ENCODE peak calls at places on chromosomes 12 and 14, in eight cellular contexts. O, Y, N, Z, E, M, V and Q are unnamed samples.

GRCh38 chr14:68576496-68577244 is 216.2 kb downstream of the ZFP36L1 start:
- ATAC-seq in V (no peak), Y (no peak), O (peak; percentile 86), M (no peak), N (peak; percentile 85), E (no peak), Z (no peak), Q (no peak)

GRCh38 chr14:57833304-57833703 is 32.6 kb downstream of the SLC35F4 start:
- ATAC-seq in N (peak; percentile 97), Y (no peak), O (peak; percentile 99), M (no peak), V (peak; percentile 11), E (no peak), Z (peak; percentile 61), Q (peak; percentile 72)

GRCh38 chr12:117105902-117106301 is 6.7 kb upstream of the TESC start:
- ATAC-seq in V (peak; percentile 71), Y (peak; percentile 94), E (no peak), O (no peak), Z (no peak), N (peak; percentile 85), M (peak; percentile 62), Q (no peak)

GRCh38 chr14:46788994-46789393 is 137.4 kb upstream of the RPL10L start:
- ATAC-seq in N (no peak), E (no peak), Z (no peak), Y (no peak), M (no peak), O (no peak), V (no peak), Q (no peak)

GRCh38 chr14:54776361-54777001 is 126.1 kb downstream of the GCH1 start:
- ATAC-seq in V (no peak), Y (peak; percentile 62), E (no peak), O (no peak), M (no peak), Z (no peak), N (no peak), Q (no peak)

GRCh38 chr12:69173358-69173757 is 66.0 kb upstream of the CPSF6 start:
- ATAC-seq in M (peak; percentile 64), Y (no peak), E (no peak), N (no peak), Z (no peak), O (no peak), V (no peak), Q (no peak)

GRCh38 chr14:29734732-29735131 is 192.9 kb downstream of the PRKD1 start:
- ATAC-seq in V (no peak), M (no peak), E (no peak), N (no peak), O (no peak), Y (no peak), Z (peak; percentile 76), Q (no peak)

GRCh38 chr12:71947645-71948105 is 9.0 kb downstream of the TPH2 start:
- ATAC-seq in N (no peak), O (no peak), Z (peak; percentile 88), Y (no peak), M (no peak), E (peak; percentile 99), V (peak; percentile 81), Q (peak; percentile 36)

GRCh38 chr14:69441948-69442347 is 42.6 kb upstream of the PLEKHD1 start:
- ATAC-seq in Z (no peak), M (no peak), N (no peak), E (no peak), V (no peak), Y (peak; percentile 95), O (no peak), Q (no peak)

GRCh38 chr12:54439521-54440255 is 20.6 kb upstream of the ITGA5 start:
- ATAC-seq in E (peak; percentile 82), N (peak; percentile 92), Z (peak; percentile 90), V (peak; percentile 91), M (peak; percentile 94), O (peak; percentile 89), Y (peak; percentile 72), Q (peak; percentile 87)

GRCh38 chr12:93011100-93011499 is 82.0 kb upstream of the EEA1 start:
- ATAC-seq in Y (no peak), M (no peak), E (no peak), Z (no peak), O (no peak), N (peak; percentile 82), V (no peak), Q (no peak)

GRCh38 chr14:53528114-53528513 is 375.0 kb upstream of the DDHD1 start:
- ATAC-seq in V (peak; percentile 58), Y (no peak), Z (no peak), E (no peak), O (no peak), N (no peak), M (no peak), Q (peak; percentile 61)

GRCh38 chr12:49976547-49976946 is 3.8 kb downstream of the AQP6 start:
- ATAC-seq in Z (no peak), V (no peak), M (no peak), Y (no peak), O (no peak), E (no peak), N (no peak), Q (no peak)

GRCh38 chr14:24665440-24665991 is 31.5 kb upstream of the GZMB start:
- ATAC-seq in O (no peak), Z (no peak), Y (peak; percentile 96), N (peak; percentile 34), M (no peak), V (no peak), E (peak; percentile 18), Q (no peak)

GRCh38 chr12:49923035-49923644 is 19.4 kb upstream of the FAIM2 start:
- ATAC-seq in V (no peak), Y (no peak), E (no peak), N (no peak), O (no peak), Z (peak; percentile 45), M (no peak), Q (peak; percentile 38)

GRCh38 chr14:77610553-77610952 is 5.9 kb downstream of the SPTLC2 start:
- ATAC-seq in N (no peak), Y (no peak), Z (no peak), E (no peak), M (no peak), O (no peak), V (no peak), Q (no peak)

GRCh38 chr12:56630180-56630632 is at the start of gene BAZ2A:
- ATAC-seq in M (peak; percentile 82), E (peak; percentile 78), V (peak; percentile 94), N (peak; percentile 60), Z (peak; percentile 53), Y (peak; percentile 79), O (peak; percentile 82), Q (peak; percentile 81)
- TF ChIP-seq POLR2AphosphoS5 in M (no peak), E (no peak), V (peak; percentile 44), N (peak; percentile 65), Z (peak; percentile 64), Y (no peak), O (peak; percentile 29), Q (no peak)

GRCh38 chr14:49506650-49507049 is 79.5 kb downstream of the RPS29 start:
- ATAC-seq in V (no peak), O (no peak), Z (peak; percentile 54), E (no peak), Y (no peak), M (no peak), N (no peak), Q (no peak)

GRCh38 chr14:49508124-49508523 is 78.1 kb downstream of the RPS29 start:
- ATAC-seq in Z (no peak), V (no peak), Y (no peak), N (no peak), E (no peak), M (no peak), O (no peak), Q (no peak)

DNA sequence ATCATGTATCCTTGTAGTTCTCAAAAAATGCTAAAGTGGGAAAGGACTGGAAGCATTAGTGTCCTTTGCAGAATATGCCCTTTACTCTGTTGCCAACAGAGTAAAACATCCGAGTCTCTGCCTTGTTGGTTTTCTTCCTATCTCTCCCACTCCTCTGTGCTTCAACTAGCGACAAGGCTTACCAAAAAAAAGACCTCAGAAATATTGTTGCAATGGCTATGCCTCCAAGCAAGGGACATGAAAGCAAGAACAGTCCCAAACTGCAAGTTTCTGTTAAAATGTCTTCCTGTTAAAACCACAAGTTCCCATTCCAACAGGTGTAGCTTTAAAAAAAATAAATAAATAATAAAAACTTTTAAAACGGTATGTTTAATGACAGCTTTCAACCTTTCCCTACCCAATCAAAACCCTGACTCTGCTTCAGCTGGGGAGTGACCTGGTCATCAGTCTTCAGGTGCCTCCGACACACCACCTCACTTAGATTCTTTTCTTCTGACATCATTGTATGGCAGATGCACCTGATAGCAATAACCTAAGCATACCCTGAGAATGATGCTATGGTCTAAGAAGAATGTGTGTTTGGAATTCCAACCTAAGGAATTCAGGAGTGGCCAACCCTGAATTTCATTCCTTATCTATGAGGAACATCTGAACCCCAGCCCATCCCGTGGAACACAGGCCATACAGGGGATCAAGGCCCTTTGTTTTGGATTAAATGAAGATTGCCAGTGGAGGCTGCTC is 81.0 kb downstream of the RPS29 start:
- ATAC-seq in V (no peak), O (no peak), E (no peak), Y (no peak), Z (no peak), M (no peak), N (peak; percentile 84), Q (no peak)
- H3K27ac ChIP-seq in V (no peak overlapping the region), O (no peak overlapping the region), E (no peak overlapping the region), Y (no peak overlapping the region), Z (no peak overlapping the region), M (no peak overlapping the region), N (no peak overlapping the region), Q (no peak overlapping the region)

DNA sequence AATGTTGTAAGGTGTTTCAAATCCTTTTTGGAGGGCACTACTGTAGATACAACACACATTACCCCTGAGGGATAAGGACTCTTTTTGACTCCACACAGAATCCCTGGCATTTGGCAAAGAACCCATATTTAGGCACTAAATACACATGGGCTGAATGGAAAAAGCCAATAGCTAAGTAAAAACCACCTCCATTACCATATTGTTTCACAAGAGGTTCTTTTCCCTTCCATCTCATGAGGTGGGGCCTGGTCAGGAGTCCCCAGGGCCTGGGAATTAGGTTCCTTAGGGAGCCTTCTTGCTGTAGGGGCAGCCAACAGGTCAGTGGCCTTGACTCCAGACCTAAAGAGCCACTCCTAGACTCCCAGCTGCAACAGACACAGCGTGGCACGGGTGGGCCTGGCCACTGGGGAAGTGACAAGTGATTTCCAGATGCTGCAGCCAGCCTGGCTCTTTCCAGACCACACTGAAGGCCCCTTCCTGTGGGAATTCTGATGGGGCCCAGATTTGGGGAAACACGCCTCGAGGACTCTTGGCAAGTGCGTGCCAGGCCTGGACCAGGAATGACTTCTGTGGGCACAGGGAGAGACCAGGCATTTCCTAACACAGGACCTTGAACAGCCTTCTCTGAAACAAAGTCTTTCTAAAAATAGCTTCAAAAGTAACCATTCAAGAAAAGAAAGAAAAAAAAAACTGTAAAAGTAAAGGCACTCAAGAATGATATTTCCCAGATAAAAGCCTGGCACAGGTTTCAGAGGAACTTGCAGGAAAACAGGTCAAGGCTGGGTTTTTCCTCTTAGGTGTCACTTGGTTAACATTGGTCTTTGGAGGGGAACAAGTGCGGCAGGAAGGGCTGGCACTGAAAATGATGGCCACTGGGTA is 18.1 kb downstream of the SSH1 start:
- ATAC-seq in O (no peak), Z (no peak), V (peak; percentile 27), M (no peak), N (peak; percentile 6), Y (peak; percentile 3), E (no peak), Q (peak; percentile 46)
- TF ChIP-seq POLR2AphosphoS5 in O (no peak), Z (no peak), V (peak; percentile 58), M (no peak), N (no peak), Y (no peak), E (no peak), Q (peak; percentile 63)

DNA sequence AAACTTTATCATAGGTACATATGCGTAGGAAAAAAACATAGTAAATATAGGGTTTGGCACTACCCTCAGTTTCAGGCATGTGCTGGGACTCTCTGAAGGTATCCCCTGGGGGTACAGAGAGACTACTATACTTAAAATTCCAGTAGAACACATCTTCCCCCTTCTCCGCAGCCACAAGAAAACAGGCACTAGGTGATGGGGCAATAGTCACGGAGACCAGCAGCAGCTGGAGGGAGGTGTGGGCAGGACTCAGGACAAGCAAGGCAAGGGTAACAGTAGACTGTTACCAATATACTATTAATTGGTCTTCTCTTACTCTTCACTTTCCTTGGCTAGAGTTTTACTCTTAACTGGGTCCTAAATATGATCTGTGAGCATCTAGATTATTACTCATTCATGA is 4.6 kb upstream of the PAPOLA start:
- ATAC-seq in Z (no peak), V (no peak), M (no peak), O (no peak), N (no peak), Y (no peak), E (no peak), Q (no peak)
- H3K27ac ChIP-seq in Z (no peak overlapping the region), V (no peak overlapping the region), M (no peak overlapping the region), O (no peak overlapping the region), N (no peak overlapping the region), Y (no peak overlapping the region), E (no peak overlapping the region), Q (no peak overlapping the region)